ENCODE peak calls at places on chromosomes 16 and 17, in five cellular contexts. V is lower leg skin, B is endothelial cell of umbilical vein, W is IMR-90, U is uterus. K is an unnamed sample.

GRCh38 chr17:65228734-65229390 is 91.7 kb downstream of the RGS9 start:
- DNase-seq in V (no peak), B (peak), W (peak), U (no peak), K (peak)

GRCh38 chr16:89097528-89097846 is 3.8 kb downstream of the ACSF3 start:
- DNase-seq in V (no peak), B (no peak), W (no peak), U (no peak), K (no peak)

GRCh38 chr16:35525979-35526590 is 2066.7 kb downstream of the TP53TG3F start:
- DNase-seq in V (no peak), B (no peak), W (no peak), U (no peak), K (no peak)

GRCh38 chr17:49482144-49482817 is 12.8 kb upstream of the NGFR start:
- DNase-seq in V (no peak), B (no peak), W (peak), U (no peak), K (peak)

GRCh38 chr16:55527885-55528284 is 19.0 kb downstream of the LPCAT2 start:
- DNase-seq in V (no peak), B (no peak), W (no peak), U (no peak), K (no peak)

GRCh38 chr17:6233339-6233738 is 163.2 kb downstream of the WSCD1 start:
- DNase-seq in V (peak), B (no peak), W (no peak), U (no peak), K (no peak)

GRCh38 chr16:22220076-22220453 is 14.0 kb downstream of the EEF2K start:
- DNase-seq in V (no peak), B (no peak), W (peak), U (peak), K (no peak)

GRCh38 chr17:39791296-39791992 is 53.7 kb downstream of the GRB7 start:
- DNase-seq in V (no peak), B (no peak), W (no peak), U (no peak), K (no peak)

GRCh38 chr17:34717092-34717491 is 137.7 kb downstream of the TMEM132E start:
- DNase-seq in V (no peak), B (no peak), W (no peak), U (no peak), K (no peak)

GRCh38 chr17:35315283-35315682 is 58.1 kb downstream of the SLFN11 start:
- DNase-seq in V (no peak), B (peak), W (peak), U (no peak), K (peak)

GRCh38 chr17:62206550-62206949 is 141.5 kb upstream of the MED13 start:
- DNase-seq in V (no peak), B (peak), W (no peak), U (no peak), K (no peak)

GRCh38 chr17:79871131-79871530 is 31.9 kb upstream of the CBX4 start:
- DNase-seq in V (no peak), B (no peak), W (no peak), U (no peak), K (no peak)

GRCh38 chr16:78292726-78293380 is 193.4 kb downstream of the WWOX start:
- DNase-seq in V (no peak), B (no peak), W (no peak), U (peak), K (no peak)

GRCh38 chr17:35879748-35880654 is at the start of gene CCL5:
- DNase-seq in V (no peak), B (no peak), W (peak), U (no peak), K (no peak)

GRCh38 chr16:1877804-1878203 is 5.8 kb upstream of the MEIOB start:
- DNase-seq in V (peak), B (no peak), W (no peak), U (no peak), K (no peak)

GRCh38 chr16:55051571-55051970 is 120.9 kb downstream of the IRX5 start:
- DNase-seq in V (peak), B (no peak), W (no peak), U (no peak), K (no peak)

GRCh38 chr17:51604299-51605020 is 344.1 kb downstream of the UTP18 start:
- DNase-seq in V (no peak), B (no peak), W (no peak), U (no peak), K (no peak)

GRCh38 chr17:77489239-77489897 is 348.6 kb downstream of the SEC14L1 start:
- DNase-seq in V (no peak), B (no peak), W (no peak), U (no peak), K (no peak)
- TF ChIP-seq POLR2A in V (no peak), B (no peak), W (no peak), U (no peak), K (no peak)

GRCh38 chr17:2694381-2695242 is 17.0 kb downstream of the CLUH start:
- DNase-seq in V (peak), B (no peak), W (no peak), U (no peak), K (no peak)
- TF ChIP-seq POLR2A in V (no peak), B (no peak), W (no peak), U (no peak), K (no peak)

DNA sequence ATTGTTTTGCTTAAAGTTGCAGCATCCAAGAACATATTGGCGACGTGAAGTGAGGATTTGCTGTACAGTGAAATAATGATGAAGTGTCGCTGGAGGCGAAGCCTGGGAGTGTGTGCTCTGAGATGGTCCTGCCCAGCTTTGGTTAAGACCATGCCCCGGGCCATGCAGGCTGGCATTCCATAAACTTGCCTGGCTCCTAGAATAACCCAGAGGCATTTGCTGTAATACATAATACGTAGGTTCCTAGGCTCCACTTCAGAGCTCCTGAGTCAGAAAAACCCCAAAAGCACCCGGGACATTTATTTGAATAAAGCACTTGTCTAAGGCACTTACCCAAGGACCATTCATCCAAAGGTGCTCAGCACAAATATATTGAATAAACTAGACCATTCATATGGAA is 279.3 kb downstream of the ABCC12 start:
- DNase-seq in V (no peak), B (no peak), W (no peak), U (no peak), K (no peak)
- TF ChIP-seq POLR2A in V (no peak), B (no peak), W (no peak), U (no peak), K (no peak)

GRCh38 chr16:86517033-86517432 is 6.7 kb downstream of the FOXF1 start:
- DNase-seq in V (no peak), B (no peak), W (peak), U (no peak), K (no peak)

GRCh38 chr16:86516618-86517003 is 6.3 kb downstream of the FOXF1 start:
- DNase-seq in V (no peak), B (no peak), W (peak), U (no peak), K (no peak)

GRCh38 chr16:86519007-86519648 is 8.8 kb downstream of the FOXF1 start:
- DNase-seq in V (no peak), B (no peak), W (peak), U (no peak), K (no peak)

GRCh38 chr16:86515780-86516617 is 5.7 kb downstream of the FOXF1 start:
- DNase-seq in V (no peak), B (no peak), W (peak), U (no peak), K (no peak)

GRCh38 chr16:86517652-86518258 is 7.4 kb downstream of the FOXF1 start:
- DNase-seq in V (peak), B (peak), W (peak), U (peak), K (peak)
- TF ChIP-seq POLR2A in V (no peak), B (no peak), W (peak), U (no peak), K (no peak)

GRCh38 chr16:70691223-70692129 is 5.6 kb upstream of the MTSS2 start:
- DNase-seq in V (peak), B (peak), W (peak), U (peak), K (peak)
- TF ChIP-seq POLR2A in V (no peak), B (no peak), W (peak), U (peak), K (no peak)

GRCh38 chr17:74212913-74213791 is at the start of gene TTYH2:
- DNase-seq in V (peak), B (peak), W (peak), U (peak), K (peak)

GRCh38 chr17:74211929-74212261 is 1.5 kb upstream of the TTYH2 start:
- DNase-seq in V (no peak), B (no peak), W (no peak), U (no peak), K (no peak)

GRCh38 chr17:74212262-74212912 is 984 bp upstream of the TTYH2 start:
- DNase-seq in V (no peak), B (peak), W (no peak), U (peak), K (peak)

GRCh38 chr17:74210191-74211140 is 2.9 kb upstream of the TTYH2 start:
- DNase-seq in V (no peak), B (peak), W (peak), U (peak), K (peak)

GRCh38 chr17:74211141-74211928 is 2.0 kb upstream of the TTYH2 start:
- DNase-seq in V (no peak), B (no peak), W (no peak), U (no peak), K (no peak)
- TF ChIP-seq POLR2A in V (no peak), B (peak), W (peak), U (no peak), K (no peak)

DNA sequence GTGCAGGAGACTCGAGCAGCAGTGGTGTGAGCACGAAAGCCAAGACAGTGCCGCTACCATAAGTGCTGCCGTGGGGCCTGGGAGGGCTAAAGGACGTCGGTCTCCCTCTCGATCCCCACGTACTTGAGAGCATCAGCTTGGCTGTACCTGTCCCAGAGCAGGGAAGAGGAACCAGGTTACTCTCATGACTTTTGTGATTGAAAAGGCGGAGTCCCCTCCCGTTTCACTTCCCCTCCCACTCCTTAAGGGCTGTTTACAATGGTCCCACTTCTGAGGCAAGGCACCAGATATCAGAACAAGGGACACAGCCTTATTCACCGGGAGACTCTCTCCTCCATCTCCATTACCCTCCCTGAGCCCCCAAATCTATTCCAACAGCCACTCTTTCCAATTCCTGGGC is 20.1 kb downstream of the CNTNAP1 start:
- DNase-seq in V (no peak), B (no peak), W (no peak), U (no peak), K (no peak)
- TF ChIP-seq POLR2A in V (no peak), B (no peak), W (no peak), U (no peak), K (no peak)

DNA sequence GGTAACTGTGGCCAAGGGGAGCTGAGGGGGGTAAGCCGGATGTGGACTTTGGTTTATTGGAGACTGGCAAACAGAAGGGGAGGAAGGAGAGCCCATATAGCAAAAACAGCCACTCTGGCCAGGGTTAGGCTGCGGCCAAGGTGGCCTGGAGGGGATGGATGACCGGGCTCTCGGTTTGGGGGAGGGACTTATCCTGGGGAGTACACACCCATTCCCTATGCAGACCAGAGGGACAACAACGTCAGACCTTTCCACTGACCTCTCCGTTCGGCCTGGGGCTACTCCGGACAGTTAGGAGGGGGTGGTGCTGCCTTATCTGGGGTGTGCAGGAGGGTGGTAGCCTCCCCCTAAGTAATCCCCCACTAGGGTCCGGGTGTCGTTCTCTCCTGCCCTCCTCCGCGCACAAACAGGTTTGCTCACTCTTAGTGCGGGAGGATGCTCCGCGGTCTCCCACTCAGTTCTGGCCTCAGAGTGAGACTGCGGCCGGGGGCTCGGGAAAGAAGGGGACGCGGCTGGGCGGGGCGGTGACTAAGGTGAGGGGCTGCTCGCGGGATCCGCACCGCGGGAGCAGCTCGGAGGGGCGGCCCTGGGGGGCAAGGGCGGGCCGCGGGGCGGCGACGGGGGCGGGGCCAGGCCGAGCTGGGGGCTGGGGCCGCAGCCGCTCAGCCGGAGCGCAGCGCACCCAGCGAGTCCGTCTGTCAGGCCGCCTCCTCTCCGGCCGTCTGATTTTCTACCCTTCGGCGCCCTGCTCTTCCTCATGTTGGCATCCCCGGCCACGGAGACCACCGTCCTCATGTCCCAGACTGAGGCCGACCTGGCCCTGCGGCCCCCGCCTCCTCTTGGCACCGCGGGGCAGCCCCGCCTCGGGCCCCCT is at the start of gene WNK4:
- DNase-seq in V (peak), B (peak), W (no peak), U (no peak), K (peak)
- TF ChIP-seq POLR2A in V (no peak), B (peak), W (no peak), U (no peak), K (no peak)

GRCh38 chr17:45894022-45894784 is at the start of gene MAPT:
- DNase-seq in V (peak), B (peak), W (peak), U (peak), K (peak)
- TF ChIP-seq POLR2A in V (no peak), B (peak), W (no peak), U (peak), K (no peak)

K was measured in erythroblast.